ENCODE peak calls at places on chromosomes 3 and 15, in seven cellular contexts. D is IMR-90, A is H1, H is HCT116, L is K562, S is HepG2, X is GM12878. F is an unnamed sample.

GRCh38 chr15:41891946-41892345 is 1.9 kb downstream of the SPTBN5 start:
- DNase-seq in D (no peak), A (no peak), H (no peak), L (no peak), S (no peak), X (no peak), F (no peak)

GRCh38 chr3:45234250-45234649 is 8.2 kb upstream of the TMEM158 start:
- DNase-seq in D (no peak), A (no peak), H (no peak), L (no peak), S (no peak), X (no peak), F (no peak)

GRCh38 chr3:16119887-16120286 is 54.6 kb upstream of the GALNT15 start:
- DNase-seq in D (no peak), A (no peak), H (no peak), L (no peak), S (no peak), X (no peak), F (no peak)

GRCh38 chr3:33377931-33378330 is 62.3 kb downstream of the UBP1 start:
- DNase-seq in D (peak), A (no peak), H (no peak), L (no peak), S (no peak), X (no peak), F (peak)

GRCh38 chr15:87211547-87211946 is 1045.0 kb downstream of the NTRK3 start:
- DNase-seq in D (no peak), A (no peak), H (no peak), L (no peak), S (no peak), X (no peak), F (no peak)

GRCh38 chr3:37087870-37088269 is 86.5 kb downstream of the LRRFIP2 start:
- DNase-seq in D (no peak), A (no peak), H (no peak), L (no peak), S (no peak), X (no peak), F (no peak)

GRCh38 chr3:98557324-98558010 is 25.7 kb downstream of the GPR15 start:
- DNase-seq in D (no peak), A (no peak), H (no peak), L (no peak), S (no peak), X (peak), F (no peak)

GRCh38 chr3:39668420-39668819 is 141.0 kb upstream of the MYRIP start:
- DNase-seq in D (peak), A (no peak), H (peak), L (peak), S (peak), X (no peak), F (peak)

GRCh38 chr3:4421121-4421520 is 45.9 kb downstream of the SUMF1 start:
- DNase-seq in D (peak), A (no peak), H (no peak), L (peak), S (no peak), X (no peak), F (peak)

GRCh38 chr3:101261506-101261905 is 58.9 kb downstream of the IMPG2 start:
- DNase-seq in D (peak), A (no peak), H (no peak), L (no peak), S (no peak), X (no peak), F (no peak)

GRCh38 chr3:63387568-63387967 is 109.5 kb downstream of the SYNPR start:
- DNase-seq in D (no peak), A (no peak), H (no peak), L (no peak), S (no peak), X (no peak), F (no peak)

GRCh38 chr3:149969110-149969944 is 1.4 kb downstream of the PFN2 start:
- DNase-seq in D (peak), A (no peak), H (peak), L (peak), S (peak), X (no peak), F (peak)

GRCh38 chr3:160368804-160369203 is 30.2 kb downstream of the IFT80 start:
- DNase-seq in D (no peak), A (no peak), H (no peak), L (no peak), S (no peak), X (no peak), F (no peak)

GRCh38 chr3:66383998-66384745 is 116.7 kb downstream of the LRIG1 start:
- DNase-seq in D (no peak), A (peak), H (no peak), L (no peak), S (no peak), X (no peak), F (no peak)

GRCh38 chr15:73237910-73238309 is 130.8 kb downstream of the HCN4 start:
- DNase-seq in D (no peak), A (no peak), H (no peak), L (no peak), S (no peak), X (no peak), F (no peak)

GRCh38 chr3:159824341-159824740 is 164.3 kb upstream of the IL12A start:
- DNase-seq in D (peak), A (no peak), H (peak), L (no peak), S (peak), X (no peak), F (peak)

GRCh38 chr3:119594066-119594465 is 3.6 kb upstream of the PLA1A start:
- DNase-seq in D (no peak), A (no peak), H (no peak), L (no peak), S (no peak), X (no peak), F (no peak)

GRCh38 chr3:18751514-18751913 is 326.4 kb upstream of the SATB1 start:
- DNase-seq in D (no peak), A (no peak), H (no peak), L (no peak), S (no peak), X (no peak), F (no peak)

GRCh38 chr3:179148446-179149238 is 485 bp downstream of the PIK3CA start:
- DNase-seq in D (peak), A (peak), H (no peak), L (peak), S (peak), X (no peak), F (peak)

GRCh38 chr3:136334209-136334608 is 84.1 kb downstream of the PCCB start:
- DNase-seq in D (peak), A (no peak), H (no peak), L (no peak), S (no peak), X (no peak), F (no peak)

GRCh38 chr3:126156468-126156867 is 23.9 kb downstream of the ALDH1L1 start:
- DNase-seq in D (no peak), A (peak), H (no peak), L (peak), S (no peak), X (no peak), F (peak)

GRCh38 chr15:58466566-58466965 is 34.8 kb downstream of the LIPC start:
- DNase-seq in D (no peak), A (no peak), H (no peak), L (no peak), S (no peak), X (no peak), F (no peak)

DNA sequence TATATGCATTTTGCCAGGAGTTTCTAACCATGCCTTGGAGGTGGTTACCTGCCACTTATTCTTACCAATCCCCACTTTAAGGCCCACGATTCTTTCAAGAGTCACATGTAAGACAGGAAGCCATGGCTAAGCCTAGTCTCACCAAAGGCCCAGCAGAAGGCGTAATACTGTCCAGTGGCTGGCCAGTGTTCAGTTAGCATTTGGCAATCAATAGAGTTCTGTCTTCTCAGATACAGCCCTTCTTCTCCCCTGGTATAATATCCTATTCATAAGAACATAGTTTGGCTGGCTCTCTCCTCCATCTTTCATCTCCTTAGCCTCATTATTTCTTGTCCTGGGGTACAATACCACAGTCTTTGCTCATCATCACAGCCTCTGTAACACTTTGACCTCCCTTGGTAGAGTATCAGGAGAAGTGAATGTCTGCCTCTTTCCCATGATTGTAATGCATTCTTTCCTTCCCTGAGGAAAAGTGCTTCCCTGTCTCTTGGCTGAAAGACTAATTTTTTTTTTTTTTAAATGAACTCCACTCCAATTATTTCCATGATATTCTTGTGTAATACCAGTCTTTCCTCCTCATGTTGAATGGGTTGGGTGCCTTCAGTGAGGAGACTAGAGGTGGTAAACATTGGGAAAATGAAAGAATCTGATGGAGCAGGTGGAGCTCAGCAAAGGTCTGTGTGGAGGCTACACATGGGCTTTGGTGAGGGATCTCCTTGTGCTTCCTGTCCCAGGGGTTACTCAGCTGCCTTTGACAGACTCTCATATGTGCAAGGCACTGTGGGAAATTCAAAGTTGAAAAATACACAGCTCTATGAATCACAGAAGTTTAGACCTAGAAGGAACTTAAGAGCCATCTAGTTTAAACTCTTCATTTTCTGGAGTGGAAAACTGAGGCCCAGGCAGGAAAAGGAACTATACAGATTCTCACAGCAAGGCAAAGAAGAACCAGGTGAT is 218.2 kb downstream of the P3H2 start:
- DNase-seq in D (peak), A (no peak), H (no peak), L (no peak), S (no peak), X (no peak), F (no peak)
- TF ChIP-seq RAD21 in D (no peak), A (no peak), H (no peak), L (no peak), S (no peak), X (no peak), F (no peak)

GRCh38 chr15:68888419-68888818 is 41.9 kb upstream of the SPESP1 start:
- DNase-seq in D (no peak), A (no peak), H (no peak), L (no peak), S (no peak), X (no peak), F (no peak)
- TF ChIP-seq CEBPB in D (no peak), A (no peak), H (no peak), L (no peak), S (no peak), X (no peak), F (no peak)

GRCh38 chr15:63950911-63951481 is 95.3 kb downstream of the DAPK2 start:
- DNase-seq in D (peak), A (no peak), H (no peak), L (no peak), S (no peak), X (no peak), F (no peak)
- TF ChIP-seq RAD21 in D (no peak), A (no peak), H (no peak), L (no peak), S (no peak), X (no peak), F (no peak)

DNA sequence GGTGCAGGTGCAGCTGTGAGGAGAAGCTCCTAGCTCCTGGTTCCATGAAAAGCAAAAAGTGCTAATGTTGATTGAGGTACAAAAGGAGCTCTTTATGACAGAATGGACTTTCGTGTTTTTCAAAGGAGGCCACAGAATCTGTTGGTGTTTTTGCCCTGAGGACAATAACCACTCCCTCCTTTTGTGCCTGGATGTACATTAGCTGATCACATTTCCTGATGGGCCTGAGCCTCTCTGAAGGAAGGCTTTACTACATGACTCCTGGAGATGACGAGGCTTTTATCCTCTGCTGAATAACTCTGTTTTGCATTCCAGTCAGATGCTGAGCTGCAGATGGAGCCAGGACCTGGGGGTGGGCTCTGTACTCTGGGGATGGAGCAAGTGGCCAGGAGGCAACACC is 301.9 kb downstream of the CACNA2D3 start:
- DNase-seq in D (no peak), A (no peak), H (no peak), L (no peak), S (no peak), X (no peak), F (no peak)
- TF ChIP-seq CEBPB in D (no peak), A (no peak), H (no peak), L (no peak), S (no peak), X (no peak), F (no peak)

GRCh38 chr3:96996009-96996408 is 181.6 kb downstream of the EPHA6 start:
- DNase-seq in D (no peak), A (no peak), H (no peak), L (no peak), S (no peak), X (no peak), F (no peak)
- TF ChIP-seq RAD21 in D (no peak), A (no peak), H (no peak), L (no peak), S (no peak), X (no peak), F (no peak)

GRCh38 chr3:111336511-111336910 is 205.5 kb upstream of the CD96 start:
- DNase-seq in D (peak), A (no peak), H (no peak), L (no peak), S (no peak), X (no peak), F (no peak)

GRCh38 chr3:111335512-111335911 is 206.5 kb upstream of the CD96 start:
- DNase-seq in D (no peak), A (no peak), H (no peak), L (no peak), S (no peak), X (no peak), F (no peak)

GRCh38 chr3:111333642-111334041 is 208.4 kb upstream of the CD96 start:
- DNase-seq in D (peak), A (no peak), H (no peak), L (no peak), S (no peak), X (no peak), F (no peak)

GRCh38 chr3:111339017-111339416 is 203.0 kb upstream of the CD96 start:
- DNase-seq in D (no peak), A (no peak), H (no peak), L (no peak), S (no peak), X (no peak), F (no peak)

GRCh38 chr3:111338059-111338698 is 203.8 kb upstream of the CD96 start:
- DNase-seq in D (peak), A (peak), H (peak), L (peak), S (peak), X (no peak), F (peak)
- TF ChIP-seq CEBPB in D (no peak), A (no peak), H (no peak), L (no peak), S (no peak), X (no peak), F (no peak)

DNA sequence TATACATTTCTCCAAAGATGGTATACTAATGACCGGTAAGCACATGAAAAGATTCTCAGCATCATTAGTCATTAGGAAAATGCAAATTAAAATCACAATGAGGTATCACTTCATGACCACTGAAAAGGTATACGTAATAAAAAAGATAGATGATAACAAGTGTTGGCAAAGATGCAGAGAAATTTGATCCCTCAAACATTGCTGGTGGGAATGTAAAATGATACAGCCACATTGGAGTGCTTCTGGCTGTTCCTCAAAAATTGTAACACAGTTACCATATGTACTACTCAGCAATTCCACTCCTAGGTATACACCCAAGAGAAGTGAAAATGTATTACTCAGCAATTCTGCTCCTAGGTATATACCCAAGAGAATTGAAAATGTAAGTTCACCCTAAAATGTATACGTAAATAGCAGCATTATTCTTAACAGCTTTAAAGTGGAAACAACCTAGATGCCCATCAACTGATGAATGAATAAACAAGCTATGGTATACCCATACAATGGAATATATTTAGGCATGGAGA is 25.0 kb upstream of the KY start:
- DNase-seq in D (peak), A (no peak), H (no peak), L (no peak), S (no peak), X (no peak), F (no peak)
- TF ChIP-seq RAD21 in D (no peak), A (no peak), H (no peak), L (no peak), S (no peak), X (no peak), F (no peak)